ENCODE peak calls at places on chromosomes 6 and 20, in nine cellular contexts. One of them, this sample, is unnamed.

GRCh38 chr20:5766085-5766764 is 16.0 kb downstream of the SHLD1 start:
- DNase-seq in vagina: no peak
- DNase-seq in spleen: no peak
- DNase-seq in transverse colon: no peak
- DNase-seq in HCT116: no peak
- DNase-seq in endothelial cell of umbilical vein: no peak
- DNase-seq in stomach: peak
- DNase-seq in K562: no peak
- DNase-seq in prostate gland: peak
- DNase-seq in this sample: no peak

GRCh38 chr20:6533828-6534388 is 233.6 kb upstream of the BMP2 start:
- DNase-seq in vagina: no peak
- DNase-seq in spleen: no peak
- DNase-seq in transverse colon: no peak
- DNase-seq in HCT116: no peak
- DNase-seq in endothelial cell of umbilical vein: no peak
- DNase-seq in stomach: no peak
- DNase-seq in K562: no peak
- DNase-seq in prostate gland: no peak
- DNase-seq in this sample: no peak

GRCh38 chr6:154399097-154399496 is 42.5 kb upstream of the IPCEF1 start:
- DNase-seq in vagina: no peak
- DNase-seq in spleen: no peak
- DNase-seq in transverse colon: no peak
- DNase-seq in HCT116: no peak
- DNase-seq in endothelial cell of umbilical vein: peak
- DNase-seq in stomach: no peak
- DNase-seq in K562: no peak
- DNase-seq in prostate gland: no peak
- DNase-seq in this sample: no peak

GRCh38 chr6:72857791-72858190 is 235.9 kb downstream of the KCNQ5 start:
- DNase-seq in vagina: no peak
- DNase-seq in spleen: no peak
- DNase-seq in transverse colon: no peak
- DNase-seq in HCT116: no peak
- DNase-seq in endothelial cell of umbilical vein: peak
- DNase-seq in stomach: no peak
- DNase-seq in K562: no peak
- DNase-seq in prostate gland: no peak
- DNase-seq in this sample: no peak

GRCh38 chr6:133707456-133707855 is 181.5 kb upstream of the TCF21 start:
- DNase-seq in vagina: no peak
- DNase-seq in spleen: no peak
- DNase-seq in transverse colon: no peak
- DNase-seq in HCT116: no peak
- DNase-seq in endothelial cell of umbilical vein: peak
- DNase-seq in stomach: no peak
- DNase-seq in K562: no peak
- DNase-seq in prostate gland: no peak
- DNase-seq in this sample: no peak

GRCh38 chr6:122372647-122373046 is 26.8 kb upstream of the HSF2 start:
- DNase-seq in vagina: no peak
- DNase-seq in spleen: no peak
- DNase-seq in transverse colon: no peak
- DNase-seq in HCT116: no peak
- DNase-seq in endothelial cell of umbilical vein: no peak
- DNase-seq in stomach: no peak
- DNase-seq in K562: no peak
- DNase-seq in prostate gland: no peak
- DNase-seq in this sample: no peak

GRCh38 chr6:24980507-24981384 is 45.0 kb upstream of the RIPOR2 start:
- DNase-seq in vagina: no peak
- DNase-seq in spleen: no peak
- DNase-seq in transverse colon: no peak
- DNase-seq in HCT116: no peak
- DNase-seq in endothelial cell of umbilical vein: no peak
- DNase-seq in stomach: no peak
- DNase-seq in K562: no peak
- DNase-seq in prostate gland: no peak
- DNase-seq in this sample: no peak

GRCh38 chr6:160132776-160133338 is 11.2 kb downstream of the SLC22A1 start:
- DNase-seq in vagina: no peak
- DNase-seq in spleen: no peak
- DNase-seq in transverse colon: no peak
- DNase-seq in HCT116: no peak
- DNase-seq in endothelial cell of umbilical vein: no peak
- DNase-seq in stomach: peak
- DNase-seq in K562: peak
- DNase-seq in prostate gland: no peak
- DNase-seq in this sample: no peak

GRCh38 chr6:73418081-73418741 is 23.6 kb downstream of the DDX43 start:
- DNase-seq in vagina: no peak
- DNase-seq in spleen: no peak
- DNase-seq in transverse colon: no peak
- DNase-seq in HCT116: no peak
- DNase-seq in endothelial cell of umbilical vein: no peak
- DNase-seq in stomach: no peak
- DNase-seq in K562: no peak
- DNase-seq in prostate gland: no peak
- DNase-seq in this sample: no peak

GRCh38 chr6:33633462-33634158 is 12.5 kb downstream of the ITPR3 start:
- DNase-seq in vagina: no peak
- DNase-seq in spleen: peak
- DNase-seq in transverse colon: peak
- DNase-seq in HCT116: no peak
- DNase-seq in endothelial cell of umbilical vein: peak
- DNase-seq in stomach: peak
- DNase-seq in K562: peak
- DNase-seq in prostate gland: peak
- DNase-seq in this sample: no peak

GRCh38 chr6:27250955-27251671 is 3.6 kb downstream of the PRSS16 start:
- DNase-seq in vagina: no peak
- DNase-seq in spleen: peak
- DNase-seq in transverse colon: peak
- DNase-seq in HCT116: peak
- DNase-seq in endothelial cell of umbilical vein: no peak
- DNase-seq in stomach: peak
- DNase-seq in K562: peak
- DNase-seq in prostate gland: peak
- DNase-seq in this sample: no peak

GRCh38 chr6:3162565-3163247 is 5.4 kb upstream of the TUBB2A start:
- DNase-seq in vagina: no peak
- DNase-seq in spleen: peak
- DNase-seq in transverse colon: peak
- DNase-seq in HCT116: peak
- DNase-seq in endothelial cell of umbilical vein: peak
- DNase-seq in stomach: peak
- DNase-seq in K562: peak
- DNase-seq in prostate gland: peak
- DNase-seq in this sample: no peak
- TF ChIP-seq POLR2A in vagina: no peak
- TF ChIP-seq POLR2A in spleen: no peak
- TF ChIP-seq POLR2A in transverse colon: peak
- TF ChIP-seq POLR2A in HCT116: peak
- TF ChIP-seq POLR2A in endothelial cell of umbilical vein: peak
- TF ChIP-seq POLR2A in stomach: no peak
- TF ChIP-seq POLR2A in K562: peak
- TF ChIP-seq POLR2A in prostate gland: peak
- TF ChIP-seq POLR2A in this sample: peak

GRCh38 chr20:1565461-1565860 is 8.0 kb upstream of the SIRPD start:
- DNase-seq in vagina: no peak
- DNase-seq in spleen: no peak
- DNase-seq in transverse colon: no peak
- DNase-seq in HCT116: no peak
- DNase-seq in endothelial cell of umbilical vein: peak
- DNase-seq in stomach: no peak
- DNase-seq in K562: peak
- DNase-seq in prostate gland: no peak
- DNase-seq in this sample: no peak

GRCh38 chr20:1566701-1567100 is 9.2 kb upstream of the SIRPD start:
- DNase-seq in vagina: no peak
- DNase-seq in spleen: no peak
- DNase-seq in transverse colon: no peak
- DNase-seq in HCT116: no peak
- DNase-seq in endothelial cell of umbilical vein: peak
- DNase-seq in stomach: no peak
- DNase-seq in K562: peak
- DNase-seq in prostate gland: no peak
- DNase-seq in this sample: no peak

GRCh38 chr20:1568166-1568490 is 10.6 kb upstream of the SIRPD start:
- DNase-seq in vagina: no peak
- DNase-seq in spleen: no peak
- DNase-seq in transverse colon: no peak
- DNase-seq in HCT116: no peak
- DNase-seq in endothelial cell of umbilical vein: no peak
- DNase-seq in stomach: no peak
- DNase-seq in K562: peak
- DNase-seq in prostate gland: no peak
- DNase-seq in this sample: no peak

GRCh38 chr20:1567392-1568165 is 10.1 kb upstream of the SIRPD start:
- DNase-seq in vagina: no peak
- DNase-seq in spleen: no peak
- DNase-seq in transverse colon: no peak
- DNase-seq in HCT116: peak
- DNase-seq in endothelial cell of umbilical vein: peak
- DNase-seq in stomach: no peak
- DNase-seq in K562: peak
- DNase-seq in prostate gland: no peak
- DNase-seq in this sample: no peak

DNA sequence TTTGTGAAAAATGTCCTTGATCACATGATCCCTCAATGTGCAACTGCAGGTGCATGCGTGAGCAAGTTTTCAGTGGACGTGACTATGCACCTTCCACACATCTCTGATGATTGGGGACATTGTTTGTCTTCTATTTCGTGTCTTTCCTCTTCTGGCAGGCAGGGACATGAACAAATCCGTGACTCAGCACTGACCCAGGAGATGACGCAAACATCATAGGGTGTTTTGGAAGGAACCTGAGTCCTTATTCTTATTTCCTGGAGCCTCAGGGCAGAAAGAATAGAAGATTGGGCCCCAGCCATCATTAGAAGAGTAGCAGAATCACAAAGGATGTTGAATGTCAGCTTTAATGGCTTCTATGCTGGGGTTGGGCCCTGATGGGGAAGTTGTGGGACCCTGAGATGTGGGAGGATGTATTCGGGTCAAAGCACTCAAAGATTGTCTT is 11.9 kb upstream of the SIRPD start:
- DNase-seq in vagina: no peak
- DNase-seq in spleen: peak
- DNase-seq in transverse colon: no peak
- DNase-seq in HCT116: peak
- DNase-seq in endothelial cell of umbilical vein: peak
- DNase-seq in stomach: peak
- DNase-seq in K562: peak
- DNase-seq in prostate gland: no peak
- DNase-seq in this sample: no peak
- H3K27ac ChIP-seq in vagina: no peak
- H3K27ac ChIP-seq in spleen: no peak
- H3K27ac ChIP-seq in transverse colon: no peak
- H3K27ac ChIP-seq in HCT116: no peak
- H3K27ac ChIP-seq in endothelial cell of umbilical vein: peak
- H3K27ac ChIP-seq in stomach: no peak
- H3K27ac ChIP-seq in K562: no peak
- H3K27ac ChIP-seq in prostate gland: no peak
- H3K27ac ChIP-seq in this sample: no peak

GRCh38 chr6:124459268-124459667 is 503.0 kb upstream of the RNF217 start:
- DNase-seq in vagina: no peak
- DNase-seq in spleen: no peak
- DNase-seq in transverse colon: no peak
- DNase-seq in HCT116: no peak
- DNase-seq in endothelial cell of umbilical vein: no peak
- DNase-seq in stomach: no peak
- DNase-seq in K562: no peak
- DNase-seq in prostate gland: no peak
- DNase-seq in this sample: no peak
- TF ChIP-seq POLR2AphosphoS5 in vagina: no peak
- TF ChIP-seq POLR2AphosphoS5 in spleen: no peak
- TF ChIP-seq POLR2AphosphoS5 in transverse colon: no peak
- TF ChIP-seq POLR2AphosphoS5 in HCT116: no peak
- TF ChIP-seq POLR2AphosphoS5 in endothelial cell of umbilical vein: no peak
- TF ChIP-seq POLR2AphosphoS5 in stomach: no peak
- TF ChIP-seq POLR2AphosphoS5 in K562: no peak
- TF ChIP-seq POLR2AphosphoS5 in prostate gland: no peak
- TF ChIP-seq POLR2AphosphoS5 in this sample: no peak

GRCh38 chr20:62277253-62277652 is 25.5 kb upstream of the ADRM1 start:
- DNase-seq in vagina: no peak
- DNase-seq in spleen: no peak
- DNase-seq in transverse colon: no peak
- DNase-seq in HCT116: no peak
- DNase-seq in endothelial cell of umbilical vein: no peak
- DNase-seq in stomach: no peak
- DNase-seq in K562: no peak
- DNase-seq in prostate gland: no peak
- DNase-seq in this sample: no peak
- TF ChIP-seq POLR2A in vagina: no peak
- TF ChIP-seq POLR2A in spleen: no peak
- TF ChIP-seq POLR2A in transverse colon: no peak
- TF ChIP-seq POLR2A in HCT116: no peak
- TF ChIP-seq POLR2A in endothelial cell of umbilical vein: no peak
- TF ChIP-seq POLR2A in stomach: no peak
- TF ChIP-seq POLR2A in K562: no peak
- TF ChIP-seq POLR2A in prostate gland: no peak
- TF ChIP-seq POLR2A in this sample: no peak

DNA sequence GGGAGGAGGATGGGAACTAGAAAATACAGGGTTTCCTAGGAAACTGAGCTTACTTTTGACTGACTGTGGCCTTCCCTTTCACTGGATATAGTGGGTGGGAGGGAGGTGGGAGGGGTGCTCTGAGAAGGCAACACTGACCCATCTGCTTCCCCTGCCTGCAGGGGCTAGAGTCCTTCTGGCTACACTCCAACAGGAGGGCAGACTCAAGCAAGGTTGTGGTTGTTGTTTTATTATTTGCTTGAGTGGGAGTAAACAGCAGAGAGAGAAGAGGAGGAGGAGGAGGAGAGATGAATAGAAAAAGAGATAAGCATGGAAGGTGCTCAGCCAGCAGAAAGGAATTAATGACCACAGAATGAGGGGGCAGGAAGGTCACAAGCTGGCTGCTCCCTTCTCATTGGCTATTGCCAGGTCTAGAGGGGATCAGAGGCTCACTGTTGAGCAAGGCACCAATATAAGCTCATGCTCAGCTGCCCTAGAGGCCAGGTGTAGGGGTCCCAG is 84.4 kb downstream of the FYN start:
- DNase-seq in vagina: no peak
- DNase-seq in spleen: no peak
- DNase-seq in transverse colon: no peak
- DNase-seq in HCT116: no peak
- DNase-seq in endothelial cell of umbilical vein: no peak
- DNase-seq in stomach: no peak
- DNase-seq in K562: peak
- DNase-seq in prostate gland: no peak
- DNase-seq in this sample: no peak
- H3K27ac ChIP-seq in vagina: peak
- H3K27ac ChIP-seq in spleen: no peak
- H3K27ac ChIP-seq in transverse colon: peak
- H3K27ac ChIP-seq in HCT116: no peak
- H3K27ac ChIP-seq in endothelial cell of umbilical vein: no peak
- H3K27ac ChIP-seq in stomach: peak
- H3K27ac ChIP-seq in K562: no peak
- H3K27ac ChIP-seq in prostate gland: no peak
- H3K27ac ChIP-seq in this sample: peak

GRCh38 chr6:113860165-113860955 is 3.2 kb downstream of the MARCKS start:
- DNase-seq in vagina: no peak
- DNase-seq in spleen: peak
- DNase-seq in transverse colon: peak
- DNase-seq in HCT116: no peak
- DNase-seq in endothelial cell of umbilical vein: peak
- DNase-seq in stomach: peak
- DNase-seq in K562: no peak
- DNase-seq in prostate gland: peak
- DNase-seq in this sample: no peak
- TF ChIP-seq POLR2AphosphoS5 in vagina: no peak
- TF ChIP-seq POLR2AphosphoS5 in spleen: no peak
- TF ChIP-seq POLR2AphosphoS5 in transverse colon: no peak
- TF ChIP-seq POLR2AphosphoS5 in HCT116: no peak
- TF ChIP-seq POLR2AphosphoS5 in endothelial cell of umbilical vein: no peak
- TF ChIP-seq POLR2AphosphoS5 in stomach: no peak
- TF ChIP-seq POLR2AphosphoS5 in K562: no peak
- TF ChIP-seq POLR2AphosphoS5 in prostate gland: no peak
- TF ChIP-seq POLR2AphosphoS5 in this sample: no peak

This sample was measured in esophagus muscularis mucosa.